ENCODE peak calls at places on chromosomes 5 and 9, in six cellular contexts. S, Z, T, D, J and V are unnamed samples.

GRCh38 chr5:5644249-5644648 is 221.8 kb downstream of the ICE1 start:
- DNase-seq in J (no peak), D (no peak), Z (no peak), S (no peak), T (no peak), V (no peak)

GRCh38 chr5:143133721-143134120 is 269.8 kb downstream of the NR3C1 start:
- DNase-seq in J (no peak), D (no peak), T (no peak), Z (no peak), S (no peak), V (no peak)

GRCh38 chr9:28956111-28956880 is 1383.0 kb upstream of the C9orf72 start:
- DNase-seq in J (no peak), S (no peak), Z (no peak), D (no peak), T (no peak), V (no peak)

GRCh38 chr5:78004559-78004958 is 228.4 kb upstream of the TBCA start:
- DNase-seq in T (no peak), J (no peak), Z (no peak), D (no peak), S (no peak), V (no peak)

GRCh38 chr5:35908814-35909213 is 29.6 kb downstream of the CAPSL start:
- DNase-seq in Z (no peak), D (no peak), S (no peak), J (no peak), T (no peak), V (no peak)

GRCh38 chr5:170633235-170634041 is 129.6 kb downstream of the KCNIP1 start:
- DNase-seq in J (peak; percentile 70), T (peak; percentile 27), S (peak; percentile 28), Z (peak; percentile 83), D (no peak), V (peak; percentile 77)

GRCh38 chr5:139759219-139759721 is 36.3 kb upstream of the PSD2 start:
- DNase-seq in Z (no peak), D (no peak), S (no peak), J (no peak), T (no peak), V (no peak)

GRCh38 chr5:150616024-150616470 is 24.4 kb upstream of the SYNPO start:
- DNase-seq in Z (peak; percentile 86), S (no peak), D (no peak), J (peak; percentile 55), T (peak; percentile 70), V (no peak)

GRCh38 chr5:3852154-3852930 is 256.7 kb downstream of the IRX1 start:
- DNase-seq in J (no peak), T (no peak), D (no peak), S (no peak), Z (no peak), V (no peak)

GRCh38 chr9:74122229-74122628 is 374.9 kb upstream of the RORB start:
- DNase-seq in J (no peak), S (no peak), T (no peak), D (no peak), Z (no peak), V (no peak)

GRCh38 chr9:28293691-28294090 is 720.4 kb upstream of the C9orf72 start:
- DNase-seq in J (no peak), D (no peak), S (no peak), Z (no peak), T (no peak), V (no peak)

GRCh38 chr9:91181541-91181940 is 180.2 kb downstream of the AUH start:
- DNase-seq in Z (no peak), D (no peak), T (no peak), S (no peak), J (no peak), V (no peak)

GRCh38 chr5:149381986-149382338 is 2.9 kb upstream of the IL17B start:
- DNase-seq in Z (peak; percentile 60), S (peak; percentile 93), D (peak; percentile 96), J (peak; percentile 84), T (peak; percentile 52), V (peak; percentile 68)

GRCh38 chr5:3490962-3491477 is 104.6 kb upstream of the IRX1 start:
- DNase-seq in Z (no peak), S (no peak), T (peak; percentile 2), J (no peak), D (no peak), V (no peak)

GRCh38 chr5:56301041-56301440 is 67.9 kb upstream of the ANKRD55 start:
- DNase-seq in Z (no peak), D (no peak), J (no peak), T (no peak), S (no peak), V (no peak)

GRCh38 chr9:124512806-124513204 is 5.6 kb upstream of the NR5A1 start:
- DNase-seq in D (peak; percentile 50), T (no peak), J (peak; percentile 68), Z (no peak), S (no peak), V (no peak)

GRCh38 chr5:110817437-110817836 is 78.6 kb downstream of the SLC25A46 start:
- DNase-seq in T (no peak), Z (peak; percentile 5), J (peak; percentile 9), S (no peak), D (no peak), V (no peak)

GRCh38 chr9:127555830-127556820 is 56.0 kb upstream of the STXBP1 start:
- DNase-seq in T (no peak), J (peak; percentile 65), S (no peak), Z (peak; percentile 93), D (no peak), V (peak; percentile 96)

GRCh38 chr5:160747559-160747958 is 104.5 kb downstream of the ATP10B start:
- DNase-seq in S (no peak), J (no peak), Z (no peak), D (no peak), T (no peak), V (no peak)

GRCh38 chr9:18472915-18473314 is 1.0 kb upstream of the ADAMTSL1 start:
- DNase-seq in S (no peak), D (no peak), T (no peak), J (no peak), Z (peak; percentile 63), V (no peak)

GRCh38 chr5:32103521-32103920 is 70.6 kb downstream of the GOLPH3 start:
- DNase-seq in D (peak; percentile 35), Z (no peak), T (no peak), S (no peak), J (no peak), V (no peak)

GRCh38 chr9:71683598-71684235 is 84.6 kb downstream of the CEMIP2 start:
- DNase-seq in D (peak; percentile 55), Z (no peak), J (no peak), S (peak; percentile 37), T (no peak), V (no peak)

GRCh38 chr5:78730300-78731094 is 81.9 kb upstream of the LHFPL2 start:
- DNase-seq in J (no peak), S (no peak), Z (no peak), T (no peak), D (no peak), V (no peak)

GRCh38 chr9:134619983-134620612 is 21.5 kb upstream of the COL5A1 start:
- DNase-seq in Z (no peak), T (no peak), D (peak; percentile 38), S (peak; percentile 4), J (no peak), V (no peak)

GRCh38 chr5:36450229-36451024 is 148.7 kb upstream of the RANBP3L start:
- DNase-seq in S (no peak), D (no peak), Z (no peak), J (no peak), T (no peak), V (no peak)

DNA sequence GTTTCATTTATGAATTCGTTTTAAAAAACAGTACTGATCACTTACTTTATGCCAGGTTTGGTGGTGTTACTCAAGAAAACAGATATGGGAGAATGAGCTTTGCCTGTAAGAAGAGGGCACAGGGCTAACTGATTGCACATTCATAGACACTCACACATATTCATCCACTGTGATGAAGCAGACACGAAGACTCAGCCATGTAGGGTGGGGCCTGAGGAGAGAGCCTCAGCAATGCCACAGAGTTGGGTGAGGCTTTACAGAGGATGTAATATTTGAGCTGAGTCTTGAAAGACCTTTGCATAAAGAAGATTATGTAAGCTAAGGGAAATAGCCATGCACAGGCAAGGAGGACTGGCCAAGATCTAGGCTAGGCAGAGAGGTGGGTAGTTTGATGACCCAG is 472.8 kb downstream of the PSAT1 start:
- DNase-seq in D (no peak), Z (no peak), J (no peak), S (no peak), T (no peak), V (peak; percentile 2)
- TF ChIP-seq JUN in D (no peak), Z (no peak), J (no peak), S (no peak), T (no peak), V (no peak)

DNA sequence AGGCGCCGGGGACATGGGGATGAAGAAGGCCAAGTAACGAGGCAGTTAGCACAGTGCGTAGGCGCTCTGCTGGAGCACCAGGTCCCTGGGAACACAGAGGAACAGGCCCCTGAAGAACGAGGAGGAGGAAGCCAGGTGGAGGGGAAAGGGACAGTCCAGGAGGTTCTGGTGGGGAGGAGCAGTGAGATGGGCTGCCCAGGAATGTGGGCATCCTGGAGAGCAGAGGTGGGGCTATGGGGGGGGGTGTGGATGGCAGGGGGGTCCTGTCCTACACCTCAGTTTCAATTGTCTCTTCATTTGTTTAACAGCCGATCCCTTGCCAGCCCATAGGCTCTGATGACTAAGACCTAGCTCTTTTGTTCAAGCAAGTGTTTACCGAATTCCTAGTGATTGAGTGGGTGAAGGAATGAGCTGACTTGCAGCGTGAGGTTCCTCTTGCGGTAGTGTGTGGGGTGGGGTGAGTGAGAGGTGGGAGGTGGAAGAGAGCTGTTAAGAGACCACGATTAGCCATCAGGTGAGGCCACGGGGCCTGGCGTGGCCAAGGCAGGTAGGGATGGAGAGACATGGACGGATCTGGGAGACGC is 8.4 kb upstream of the PHYHD1 start:
- DNase-seq in T (peak; percentile 91), J (no peak), D (no peak), Z (peak; percentile 82), S (no peak), V (peak; percentile 93)
- TF ChIP-seq MAX in T (no peak), J (no peak), D (no peak), Z (no peak), S (no peak), V (peak; percentile 79)

GRCh38 chr5:122170630-122171029 is 41.3 kb downstream of the ZNF474 start:
- DNase-seq in T (no peak), Z (peak; percentile 15), J (no peak), S (peak; percentile 36), D (no peak), V (no peak)
- TF ChIP-seq JUN in T (no peak), Z (no peak), J (no peak), S (no peak), D (no peak), V (no peak)

GRCh38 chr5:41415242-41415641 is 95.2 kb downstream of the PLCXD3 start:
- DNase-seq in T (no peak), Z (no peak), S (no peak), J (no peak), D (no peak), V (no peak)

GRCh38 chr5:41412496-41412895 is 97.9 kb downstream of the PLCXD3 start:
- DNase-seq in D (no peak), Z (no peak), J (no peak), S (no peak), T (no peak), V (no peak)

GRCh38 chr5:41416336-41416735 is 94.1 kb downstream of the PLCXD3 start:
- DNase-seq in D (no peak), J (no peak), S (no peak), Z (no peak), T (no peak), V (no peak)

GRCh38 chr5:41413067-41413466 is 97.3 kb downstream of the PLCXD3 start:
- DNase-seq in D (no peak), T (no peak), S (no peak), Z (no peak), J (no peak), V (no peak)

GRCh38 chr5:41414598-41414997 is 95.8 kb downstream of the PLCXD3 start:
- DNase-seq in S (no peak), Z (peak; percentile 24), J (no peak), T (peak; percentile 79), D (no peak), V (peak; percentile 80)
- TF ChIP-seq MAX in S (no peak), Z (no peak), J (no peak), T (no peak), D (no peak), V (peak; percentile 60)